ENCODE peak calls at places on chromosomes 4 and X, in five cellular contexts. P is AG09319, R is GDM1, B is frontal cortex, N is T follicular helper cell. K is an unnamed sample.

GRCh38 chr4:16206848-16207247 is 19.4 kb downstream of the TAPT1 start:
- DNase-seq in R (peak; percentile 39), N (no peak), P (no peak), B (no peak), K (no peak)

GRCh38 chr4:148376151-148376550 is 66.1 kb downstream of the NR3C2 start:
- DNase-seq in N (peak; percentile 44), R (no peak), B (no peak), P (no peak), K (no peak)

GRCh38 chr4:98516441-98517323 is 141.7 kb downstream of the TSPAN5 start:
- DNase-seq in P (no peak), R (no peak), B (no peak), N (no peak), K (no peak)

GRCh38 chrX:397575-397974 is 10.9 kb upstream of the PPP2R3B start:
- DNase-seq in R (no peak), P (peak; percentile 36), B (no peak), N (no peak), K (peak; percentile 94)

GRCh38 chr4:101200561-101200960 is 146.8 kb downstream of the PPP3CA start:
- DNase-seq in N (no peak), B (no peak), P (peak; percentile 47), R (no peak), K (peak; percentile 67)

GRCh38 chr4:101790521-101791188 is at the start of gene BANK1:
- DNase-seq in N (no peak), P (no peak), R (peak; percentile 84), B (no peak), K (no peak)

GRCh38 chr4:137530176-137530575 is 2.1 kb downstream of the PCDH18 start:
- DNase-seq in R (no peak), P (no peak), N (no peak), B (no peak), K (no peak)

GRCh38 chr4:89556596-89557305 is 249.2 kb upstream of the GPRIN3 start:
- DNase-seq in B (no peak), R (no peak), N (no peak), P (no peak), K (no peak)

GRCh38 chr4:42345962-42346544 is 51.2 kb upstream of the SHISA3 start:
- DNase-seq in R (no peak), B (no peak), P (no peak), N (no peak), K (no peak)

GRCh38 chr4:140003851-140004579 is 150.0 kb downstream of the MAML3 start:
- DNase-seq in R (no peak), N (no peak), P (no peak), B (no peak), K (no peak)

GRCh38 chr4:135515295-135515694 is 1313.7 kb upstream of the PABPC4L start:
- DNase-seq in B (no peak), N (no peak), R (no peak), P (no peak), K (no peak)

GRCh38 chr4:119735136-119735770 is 106.6 kb upstream of the PDE5A start:
- DNase-seq in R (no peak), N (no peak), P (peak; percentile 86), B (no peak), K (peak; percentile 95)

GRCh38 chrX:118739577-118739976 is 12.2 kb downstream of the IL13RA1 start:
- DNase-seq in N (no peak), P (no peak), R (no peak), B (no peak), K (no peak)

GRCh38 chr4:184534511-184535391 is 60.4 kb upstream of the IRF2 start:
- DNase-seq in P (peak; percentile 14), B (no peak), N (no peak), R (peak; percentile 41), K (peak; percentile 55)

GRCh38 chr4:186592961-186593586 is 37.7 kb upstream of the MTNR1A start:
- DNase-seq in N (no peak), R (no peak), B (no peak), P (peak; percentile 7), K (peak; percentile 19)

GRCh38 chr4:8916251-8916913 is 44.7 kb upstream of the HMX1 start:
- DNase-seq in N (no peak), P (no peak), B (peak; percentile 0), R (no peak), K (no peak)

GRCh38 chr4:112176596-112176995 is 31.3 kb downstream of the FAM241A start:
- DNase-seq in B (no peak), P (no peak), N (no peak), R (no peak), K (no peak)

GRCh38 chrX:8504451-8504850 is 39.8 kb downstream of the VCX3B start:
- DNase-seq in P (no peak), N (no peak), R (no peak), B (no peak), K (peak; percentile 5)

GRCh38 chrX:86133761-86134160 is 14.5 kb upstream of the DACH2 start:
- DNase-seq in N (no peak), R (no peak), B (no peak), P (no peak), K (no peak)

GRCh38 chrX:28058906-28059305 is 77.7 kb upstream of the DCAF8L1 start:
- DNase-seq in B (no peak), R (no peak), N (no peak), P (no peak), K (no peak)

GRCh38 chrX:115894087-115894486 is 276.5 kb upstream of the AGTR2 start:
- DNase-seq in B (peak; percentile 60), R (peak; percentile 33), P (no peak), N (no peak), K (no peak)

GRCh38 chr4:45662996-45663395 is 460.9 kb downstream of the GABRG1 start:
- DNase-seq in N (no peak), P (no peak), B (no peak), R (no peak), K (no peak)

GRCh38 chrX:14351889-14352288 is 177.4 kb upstream of the GLRA2 start:
- DNase-seq in B (no peak), R (no peak), P (no peak), N (no peak), K (no peak)

GRCh38 chr4:77076889-77077635 is 1.3 kb upstream of the CCNI start:
- DNase-seq in P (no peak), N (no peak), R (no peak), B (no peak), K (no peak)

GRCh38 chr4:30724217-30724616 is 4.0 kb downstream of the PCDH7 start:
- DNase-seq in N (no peak), P (no peak), R (no peak), B (peak; percentile 8), K (no peak)

GRCh38 chr4:91830681-91831395 is 472.9 kb upstream of the GRID2 start:
- DNase-seq in N (no peak), P (no peak), B (no peak), R (no peak), K (no peak)

GRCh38 chr4:37949636-37950426 is 10.4 kb upstream of the PTTG2 start:
- DNase-seq in P (no peak), N (no peak), R (no peak), B (no peak), K (no peak)

GRCh38 chrX:135112096-135112729 is 8.1 kb downstream of the ETDB start:
- DNase-seq in N (peak; percentile 10), P (no peak), B (no peak), R (peak; percentile 17), K (no peak)

GRCh38 chr4:109547394-109547793 is 12.7 kb upstream of the MCUB start:
- DNase-seq in B (no peak), P (no peak), N (no peak), R (no peak), K (no peak)

GRCh38 chr4:72006576-72006975 is 25.2 kb upstream of the NPFFR2 start:
- DNase-seq in P (no peak), B (no peak), R (no peak), N (no peak), K (peak; percentile 8)

GRCh38 chrX:30888526-30889146 is 418 bp downstream of the TAB3 start:
- DNase-seq in B (no peak), R (peak; percentile 8), P (no peak), N (peak; percentile 4), K (no peak)